ENCODE peak calls at places on chromosomes 13 and 19, in seven cellular contexts. M is prostate gland, E is choroid plexus epithelial cell, T is endothelial cell, J is ascending aorta, S is fibroblast of lung, A is WTC11. X is an unnamed sample.
A peak's percentile ranks its signal among the peaks of the same experiment; 100 is the strongest.

GRCh38 chr13:50319603-50320296 is 304.5 kb downstream of the KCNRG start:
- DNase-seq in M (peak; percentile 66), E (peak; percentile 67), T (no peak), J (no peak), S (peak; percentile 36), A (no peak), X (no peak)

GRCh38 chr13:30148791-30149190 is 158.6 kb downstream of the KATNAL1 start:
- DNase-seq in M (no peak), E (no peak), T (no peak), J (no peak), S (no peak), A (no peak), X (no peak)

GRCh38 chr13:97640236-97640635 is 206.3 kb downstream of the RAP2A start:
- DNase-seq in M (no peak), E (no peak), T (no peak), J (no peak), S (no peak), A (no peak), X (no peak)

GRCh38 chr19:31140717-31141116 is 208.5 kb downstream of the TSHZ3 start:
- DNase-seq in M (no peak), E (peak; percentile 60), T (no peak), J (no peak), S (no peak), A (no peak), X (no peak)

GRCh38 chr19:44356383-44357111 is at the start of gene ZNF112:
- DNase-seq in M (peak; percentile 95), E (peak; percentile 93), T (peak; percentile 73), J (peak; percentile 90), S (peak; percentile 92), A (peak; percentile 91), X (peak; percentile 91)

GRCh38 chr19:30448386-30449130 is 76.4 kb downstream of the ZNF536 start:
- DNase-seq in M (no peak), E (no peak), T (no peak), J (no peak), S (no peak), A (no peak), X (no peak)

GRCh38 chr13:95643814-95644598 is 500 bp downstream of the DZIP1 start:
- DNase-seq in M (no peak), E (peak; percentile 39), T (peak; percentile 57), J (no peak), S (peak; percentile 56), A (peak; percentile 56), X (no peak)

GRCh38 chr19:19193926-19194325 is 1.9 kb downstream of the RFXANK start:
- DNase-seq in M (no peak), E (no peak), T (no peak), J (no peak), S (no peak), A (no peak), X (no peak)

GRCh38 chr19:30932854-30933253 is 416.4 kb downstream of the TSHZ3 start:
- DNase-seq in M (no peak), E (no peak), T (no peak), J (no peak), S (no peak), A (no peak), X (no peak)

GRCh38 chr19:34766386-34766785 is 6.6 kb downstream of the ZNF599 start:
- DNase-seq in M (no peak), E (peak; percentile 34), T (no peak), J (no peak), S (no peak), A (no peak), X (no peak)

GRCh38 chr13:30017880-30018279 is 167.5 kb upstream of the UBL3 start:
- DNase-seq in M (no peak), E (peak; percentile 24), T (peak; percentile 15), J (no peak), S (no peak), A (peak; percentile 51), X (no peak)

GRCh38 chr19:13022859-13023636 is 27.8 kb downstream of the NFIX start:
- DNase-seq in M (peak; percentile 93), E (peak; percentile 93), T (no peak), J (peak; percentile 93), S (peak; percentile 98), A (peak; percentile 61), X (peak; percentile 90)

GRCh38 chr13:99768986-99769385 is 202.6 kb downstream of the ZIC5 start:
- DNase-seq in M (no peak), E (no peak), T (no peak), J (no peak), S (no peak), A (no peak), X (no peak)

GRCh38 chr13:99765869-99766268 is 205.7 kb downstream of the ZIC5 start:
- DNase-seq in M (no peak), E (no peak), T (no peak), J (no peak), S (no peak), A (no peak), X (no peak)

GRCh38 chr13:99766641-99767045 is 204.9 kb downstream of the ZIC5 start:
- DNase-seq in M (no peak), E (peak; percentile 23), T (no peak), J (no peak), S (no peak), A (peak; percentile 22), X (no peak)
- TF ChIP-seq CTCF in M (no peak), E (peak; percentile 39), T (no peak), J (no peak), S (no peak), A (peak; percentile 21), X (no peak)

GRCh38 chr13:107788464-107789165 is 426.7 kb downstream of the LIG4 start:
- DNase-seq in M (no peak), E (no peak), T (no peak), J (no peak), S (no peak), A (no peak), X (no peak)

DNA sequence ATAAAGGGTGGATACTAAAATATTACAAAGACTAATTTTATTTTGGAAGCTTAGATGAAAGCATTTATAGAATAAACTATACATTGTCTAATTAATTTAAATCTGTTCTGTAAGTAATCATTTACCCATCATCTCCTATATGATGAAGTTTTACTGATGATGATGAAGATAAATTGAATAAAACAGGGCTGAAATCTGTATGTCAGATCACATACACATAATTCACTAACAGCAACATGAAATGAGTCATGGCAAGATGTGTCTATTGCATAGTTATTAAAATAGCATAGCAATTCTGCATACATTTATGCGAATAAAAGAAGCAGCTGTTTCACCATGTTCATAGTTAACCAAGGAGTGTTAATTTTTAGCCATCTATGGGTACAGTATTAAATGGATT is 425.0 kb downstream of the LIG4 start:
- DNase-seq in M (no peak), E (no peak), T (no peak), J (no peak), S (no peak), A (no peak), X (no peak)
- TF ChIP-seq CTCF in M (no peak), E (no peak), T (no peak), J (no peak), S (no peak), A (no peak), X (no peak)

GRCh38 chr13:112968910-112969691 is at the start of gene MCF2L:
- DNase-seq in M (peak; percentile 40), E (peak; percentile 60), T (no peak), J (no peak), S (peak; percentile 42), A (no peak), X (peak; percentile 60)
- TF ChIP-seq CTCF in M (peak; percentile 6), E (peak; percentile 42), T (no peak), J (no peak), S (peak; percentile 32), A (no peak), X (peak; percentile 17)

GRCh38 chr19:28159065-28159464 is 1053.9 kb downstream of the UQCRFS1 start:
- DNase-seq in M (no peak), E (no peak), T (no peak), J (no peak), S (no peak), A (no peak), X (no peak)

GRCh38 chr19:28166025-28166424 is 1046.9 kb downstream of the UQCRFS1 start:
- DNase-seq in M (no peak), E (no peak), T (no peak), J (no peak), S (no peak), A (no peak), X (no peak)

GRCh38 chr19:28169168-28169862 is 1043.6 kb downstream of the UQCRFS1 start:
- DNase-seq in M (no peak), E (no peak), T (no peak), J (no peak), S (no peak), A (peak; percentile 32), X (no peak)

GRCh38 chr19:28168557-28168956 is 1044.4 kb downstream of the UQCRFS1 start:
- DNase-seq in M (no peak), E (no peak), T (no peak), J (no peak), S (no peak), A (peak; percentile 45), X (no peak)

GRCh38 chr19:28164214-28164613 is 1048.7 kb downstream of the UQCRFS1 start:
- DNase-seq in M (no peak), E (no peak), T (no peak), J (no peak), S (no peak), A (no peak), X (no peak)
- TF ChIP-seq CTCF in M (no peak), E (no peak), T (no peak), J (no peak), S (no peak), A (no peak), X (no peak)

GRCh38 chr13:60986301-60986700 is 429.3 kb downstream of the PCDH20 start:
- DNase-seq in M (no peak), E (no peak), T (no peak), J (no peak), S (no peak), A (no peak), X (no peak)

GRCh38 chr13:60990032-60990733 is 425.5 kb downstream of the PCDH20 start:
- DNase-seq in M (no peak), E (no peak), T (peak; percentile 11), J (no peak), S (no peak), A (peak; percentile 63), X (no peak)
- TF ChIP-seq CTCF in M (no peak), E (no peak), T (no peak), J (no peak), S (no peak), A (no peak), X (no peak)